ENCODE peak calls at places on chromosomes 5 and 9, in nine cellular contexts. L is heart left ventricle; Q is CD8-positive, alpha-beta T cell; J is fibroblast of lung; A is ovary; N is pancreas; K is iPS DF 6.9; Z is GM23338; C is endothelial cell of umbilical vein. B is an unnamed sample. For H3K4me1, the result is how much of the 10 kb centered on the place peaks cover.

GRCh38 chr9:15400281-15400941 is 22.3 kb upstream of the SNAPC3 start:
- DNase-seq in L (no peak), Q (no peak), J (peak), A (no peak), N (no peak), K (no peak), Z (no peak), C (no peak), B (no peak)

GRCh38 chr9:89969156-89969566 is 364.3 kb downstream of the GADD45G start:
- DNase-seq in L (no peak), Q (no peak), J (peak), A (no peak), N (no peak), K (no peak), Z (no peak), C (no peak), B (no peak)

GRCh38 chr9:134182554-134183219 is 18.3 kb upstream of the RNU6ATAC start:
- DNase-seq in L (no peak), Q (peak), J (peak), A (peak), N (peak), K (no peak), Z (no peak), C (peak), B (no peak)

GRCh38 chr5:177443144-177443983 is 3.2 kb upstream of the PRR7 start:
- DNase-seq in L (no peak), Q (peak), J (no peak), A (no peak), N (peak), K (no peak), Z (no peak), C (no peak), B (no peak)

GRCh38 chr5:20109326-20109725 is 121.3 kb upstream of the CDH18 start:
- DNase-seq in L (no peak), Q (no peak), J (no peak), A (no peak), N (no peak), K (no peak), Z (peak), C (no peak), B (no peak)

GRCh38 chr9:109499631-109500120 is 1.6 kb upstream of the PTPN3 start:
- DNase-seq in L (peak), Q (no peak), J (peak), A (peak), N (peak), K (no peak), Z (peak), C (no peak), B (peak)

GRCh38 chr9:84266087-84266561 is 74.4 kb downstream of the SLC28A3 start:
- DNase-seq in L (no peak), Q (no peak), J (no peak), A (no peak), N (peak), K (no peak), Z (peak), C (no peak), B (no peak)

GRCh38 chr9:81073821-81074220 is 615.5 kb downstream of the TLE1 start:
- DNase-seq in L (no peak), Q (no peak), J (no peak), A (no peak), N (no peak), K (no peak), Z (no peak), C (no peak), B (no peak)

GRCh38 chr9:109584205-109584604 is 86.1 kb upstream of the PTPN3 start:
- DNase-seq in L (no peak), Q (no peak), J (no peak), A (no peak), N (no peak), K (no peak), Z (peak), C (no peak), B (no peak)

GRCh38 chr9:91001146-91001611 is 199.6 kb downstream of the SYK start:
- DNase-seq in L (no peak), Q (no peak), J (peak), A (no peak), N (no peak), K (no peak), Z (no peak), C (peak), B (no peak)

GRCh38 chr5:73171495-73171894 is 1.5 kb upstream of the TMEM174 start:
- DNase-seq in L (no peak), Q (no peak), J (no peak), A (no peak), N (no peak), K (no peak), Z (no peak), C (no peak), B (no peak)

GRCh38 chr9:116687762-116688160 is 656 bp downstream of the TRIM32 start:
- DNase-seq in L (no peak), Q (no peak), J (no peak), A (no peak), N (no peak), K (no peak), Z (peak), C (no peak), B (no peak)

GRCh38 chr5:35233121-35233520 is 2.8 kb upstream of the PRLR start:
- DNase-seq in L (no peak), Q (no peak), J (no peak), A (no peak), N (no peak), K (no peak), Z (no peak), C (no peak), B (no peak)

GRCh38 chr5:18771097-18771610 is 1136.9 kb downstream of the TAF11L14 start:
- DNase-seq in L (no peak), Q (no peak), J (no peak), A (no peak), N (no peak), K (no peak), Z (no peak), C (no peak), B (no peak)

GRCh38 chr5:172444110-172444510 is 10.2 kb downstream of the SH3PXD2B start:
- DNase-seq in L (no peak), Q (no peak), J (peak), A (peak), N (no peak), K (no peak), Z (no peak), C (peak), B (no peak)

GRCh38 chr5:172868924-172869565 is 35.0 kb downstream of the ERGIC1 start:
- DNase-seq in L (peak), Q (no peak), J (peak), A (peak), N (peak), K (no peak), Z (no peak), C (peak), B (peak)

GRCh38 chr9:107208121-107208520 is 75.0 kb upstream of the RAD23B start:
- DNase-seq in L (no peak), Q (no peak), J (peak), A (no peak), N (no peak), K (no peak), Z (no peak), C (no peak), B (no peak)

GRCh38 chr5:180860273-180860886 is 696 bp downstream of the ZFP62 start:
- DNase-seq in L (peak), Q (peak), J (no peak), A (peak), N (peak), K (peak), Z (peak), C (no peak), B (peak)

GRCh38 chr9:112500842-112501241 is 14.2 kb downstream of the KIAA1958 start:
- DNase-seq in L (no peak), Q (no peak), J (no peak), A (no peak), N (no peak), K (no peak), Z (no peak), C (no peak), B (no peak)

GRCh38 chr5:131005963-131006684 is 158.9 kb downstream of the HINT1 start:
- DNase-seq in L (no peak), Q (no peak), J (no peak), A (no peak), N (no peak), K (no peak), Z (peak), C (no peak), B (no peak)

GRCh38 chr9:72600671-72601070 is 79.3 kb downstream of the TMC1 start:
- DNase-seq in L (no peak), Q (no peak), J (peak), A (no peak), N (no peak), K (no peak), Z (no peak), C (no peak), B (no peak)

GRCh38 chr5:132073231-132074013 is at the start of gene CSF2:
- DNase-seq in L (no peak), Q (no peak), J (peak), A (no peak), N (no peak), K (no peak), Z (no peak), C (peak), B (no peak)

GRCh38 chr5:116135344-116135743 is 50.5 kb downstream of the COMMD10 start:
- DNase-seq in L (no peak), Q (no peak), J (no peak), A (no peak), N (no peak), K (no peak), Z (no peak), C (no peak), B (no peak)

GRCh38 chr9:71944754-71945409 is 33.4 kb downstream of the C9orf85 start:
- DNase-seq in L (no peak), Q (no peak), J (no peak), A (no peak), N (no peak), K (no peak), Z (no peak), C (no peak), B (no peak)

DNA sequence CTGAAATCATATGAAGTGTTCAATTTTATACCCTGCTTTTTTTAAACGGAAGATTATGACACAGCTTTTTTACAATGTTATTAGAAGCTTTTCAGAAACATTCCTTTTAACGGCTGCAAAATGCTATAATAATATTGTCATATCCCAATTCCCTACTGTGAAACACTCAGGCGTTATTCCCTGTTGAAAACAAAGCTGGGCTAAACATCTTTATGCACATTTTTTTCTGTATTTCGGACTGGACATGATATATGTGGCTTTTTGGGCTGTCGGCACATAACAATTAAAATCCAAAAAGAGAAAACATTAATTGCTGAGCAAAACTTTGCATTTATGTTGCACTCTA is 12.0 kb upstream of the CTSL start:
- DNase-seq in L (no peak), Q (no peak), J (no peak), A (no peak), N (no peak), K (no peak), Z (no peak), C (no peak), B (no peak)
- H3K4me3 ChIP-seq in L (no peak), Q (no peak), J (no peak), A (no peak), N (no peak), K (no peak), Z (no peak), C (no peak), B (no peak)

DNA sequence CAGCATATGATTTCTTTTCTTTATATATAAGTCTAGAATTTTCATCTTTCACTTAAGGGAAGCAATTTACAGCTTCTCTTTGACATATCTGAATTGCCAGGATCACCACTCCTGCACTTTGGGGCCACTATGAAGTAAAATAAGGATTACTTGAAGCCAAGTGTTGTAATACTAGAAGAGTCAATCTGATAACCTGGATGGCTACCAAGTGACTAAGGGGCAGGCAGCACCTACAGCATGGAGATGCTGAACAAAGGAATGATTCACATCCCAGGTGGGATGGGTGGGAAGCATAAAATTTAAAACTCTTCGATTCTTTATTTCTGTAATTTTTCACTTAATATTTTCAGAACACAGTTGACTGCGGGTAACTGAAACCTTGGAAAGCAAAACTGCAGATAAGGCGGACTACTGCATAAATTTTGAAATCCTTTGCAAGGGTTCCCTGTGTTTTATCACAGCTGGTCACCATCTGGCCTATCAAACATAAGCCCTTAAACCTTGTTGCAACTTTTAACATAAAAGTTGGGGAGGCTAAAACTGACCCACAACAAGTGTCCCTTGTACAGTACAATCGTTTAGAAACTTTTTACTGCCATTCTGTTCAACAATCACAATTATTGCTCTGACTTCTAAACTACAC is 31.2 kb downstream of the NR3C1 start:
- DNase-seq in L (no peak), Q (no peak), J (peak), A (no peak), N (no peak), K (no peak), Z (no peak), C (no peak), B (no peak)
- H3K4me1 ChIP-seq in L (under half), Q (under half), J (under half), A (under half), N (under half), K (under half), Z (under half), C (under half), B (under half)

GRCh38 chr9:68705636-68706578 is 867 bp downstream of the PIP5K1B start:
- DNase-seq in L (peak), Q (no peak), J (peak), A (no peak), N (peak), K (no peak), Z (peak), C (peak), B (no peak)

GRCh38 chr9:68703672-68704071 is 1.4 kb upstream of the PIP5K1B start:
- DNase-seq in L (no peak), Q (no peak), J (no peak), A (no peak), N (no peak), K (no peak), Z (no peak), C (no peak), B (no peak)

GRCh38 chr9:68704804-68705635 is at the start of gene PIP5K1B:
- DNase-seq in L (peak), Q (no peak), J (peak), A (peak), N (peak), K (peak), Z (peak), C (peak), B (peak)

GRCh38 chr9:68702493-68702892 is 2.5 kb upstream of the PIP5K1B start:
- DNase-seq in L (no peak), Q (no peak), J (no peak), A (no peak), N (no peak), K (no peak), Z (no peak), C (no peak), B (no peak)

DNA sequence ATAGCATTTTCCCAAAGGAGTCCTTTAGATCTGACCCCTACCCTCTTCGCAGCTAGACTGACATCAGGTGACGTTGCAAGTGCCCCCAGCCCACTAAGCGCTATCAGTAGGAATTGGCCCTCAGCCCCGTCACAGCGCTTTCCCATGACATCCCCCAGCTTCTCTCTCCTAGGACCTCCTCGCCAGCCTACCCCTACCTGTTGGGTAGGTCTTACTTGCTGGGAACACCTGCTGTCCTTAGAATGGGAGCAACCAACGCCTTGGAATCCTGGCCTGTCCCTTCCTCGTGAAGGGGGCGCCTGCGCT is 589 bp upstream of the PIP5K1B start:
- DNase-seq in L (no peak), Q (no peak), J (no peak), A (no peak), N (no peak), K (no peak), Z (peak), C (no peak), B (no peak)
- H3K4me3 ChIP-seq in L (peak), Q (no peak), J (no peak), A (peak), N (peak), K (peak), Z (peak), C (peak), B (peak)

DNA sequence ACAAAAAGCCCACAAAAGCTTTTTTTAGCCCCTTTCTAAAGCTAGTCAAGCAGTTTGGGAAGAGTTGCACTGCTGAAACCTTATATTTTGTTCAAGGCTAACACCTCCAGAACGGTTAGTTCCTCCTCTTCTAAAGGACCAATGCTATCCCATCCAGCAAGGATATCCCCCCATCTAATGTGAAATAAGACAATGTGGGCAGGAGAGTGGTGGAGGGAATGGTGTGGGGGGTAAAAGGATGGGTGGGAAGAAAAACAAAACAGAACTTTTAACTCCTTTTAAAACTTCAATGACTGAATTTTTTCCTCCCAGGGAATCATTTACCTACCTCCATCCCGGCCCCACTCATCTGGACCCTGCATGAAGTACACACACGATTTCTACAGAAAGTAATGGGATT is 21.2 kb downstream of the PTCH1 start:
- DNase-seq in L (no peak), Q (no peak), J (no peak), A (no peak), N (no peak), K (no peak), Z (no peak), C (no peak), B (no peak)
- H3K4me1 ChIP-seq in L (under half), Q (half or more), J (under half), A (under half), N (under half), K (under half), Z (half or more), C (under half), B (under half)

GRCh38 chr5:133610489-133611356 is 1.6 kb downstream of the FSTL4 start:
- DNase-seq in L (peak), Q (peak), J (peak), A (no peak), N (peak), K (no peak), Z (peak), C (peak), B (peak)
- H3K4me3 ChIP-seq in L (no peak), Q (peak), J (no peak), A (no peak), N (peak), K (peak), Z (peak), C (no peak), B (peak)

B was measured in lower lobe of right lung.